ENCODE peak calls at places on chromosomes 3 and 15, in nine cellular contexts. One of them, this sample, is unnamed.

GRCh38 chr15:65062726-65063125 is 5.1 kb downstream of the RASL12 start:
- DNase-seq in esophagus squamous epithelium: no peak
- DNase-seq in T-helper 17 cell: no peak
- DNase-seq in K562: no peak
- DNase-seq in CD8-positive, alpha-beta T cell: no peak
- DNase-seq in SJSA1: peak; percentile 45
- DNase-seq in uterus: no peak
- DNase-seq in tibial nerve: no peak
- DNase-seq in colonic mucosa: no peak
- DNase-seq in this sample: no peak

GRCh38 chr3:67468511-67468910 is 185.9 kb downstream of the SUCLG2 start:
- DNase-seq in T-helper 17 cell: no peak
- DNase-seq in SJSA1: no peak
- DNase-seq in colonic mucosa: no peak
- DNase-seq in K562: no peak
- DNase-seq in esophagus squamous epithelium: no peak
- DNase-seq in tibial nerve: no peak
- DNase-seq in uterus: no peak
- DNase-seq in CD8-positive, alpha-beta T cell: no peak
- DNase-seq in this sample: no peak

GRCh38 chr3:14423963-14424362 is 21.6 kb downstream of the SLC6A6 start:
- DNase-seq in K562: no peak
- DNase-seq in colonic mucosa: no peak
- DNase-seq in T-helper 17 cell: no peak
- DNase-seq in CD8-positive, alpha-beta T cell: no peak
- DNase-seq in tibial nerve: no peak
- DNase-seq in uterus: no peak
- DNase-seq in esophagus squamous epithelium: no peak
- DNase-seq in SJSA1: no peak
- DNase-seq in this sample: no peak

GRCh38 chr3:100151024-100151707 is 36.9 kb upstream of the FILIP1L start:
- DNase-seq in uterus: peak; percentile 30
- DNase-seq in esophagus squamous epithelium: no peak
- DNase-seq in tibial nerve: no peak
- DNase-seq in CD8-positive, alpha-beta T cell: no peak
- DNase-seq in T-helper 17 cell: no peak
- DNase-seq in K562: no peak
- DNase-seq in colonic mucosa: no peak
- DNase-seq in SJSA1: no peak
- DNase-seq in this sample: no peak

GRCh38 chr15:66830358-66830757 is 128.3 kb downstream of the SMAD6 start:
- DNase-seq in esophagus squamous epithelium: no peak
- DNase-seq in tibial nerve: no peak
- DNase-seq in SJSA1: no peak
- DNase-seq in colonic mucosa: no peak
- DNase-seq in uterus: no peak
- DNase-seq in T-helper 17 cell: no peak
- DNase-seq in K562: no peak
- DNase-seq in CD8-positive, alpha-beta T cell: no peak
- DNase-seq in this sample: no peak

GRCh38 chr3:182533394-182533793 is 259.9 kb upstream of the ATP11B start:
- DNase-seq in T-helper 17 cell: no peak
- DNase-seq in esophagus squamous epithelium: no peak
- DNase-seq in uterus: no peak
- DNase-seq in CD8-positive, alpha-beta T cell: no peak
- DNase-seq in SJSA1: no peak
- DNase-seq in colonic mucosa: no peak
- DNase-seq in K562: no peak
- DNase-seq in tibial nerve: no peak
- DNase-seq in this sample: no peak

GRCh38 chr3:77414881-77415280 is 375.0 kb downstream of the ROBO2 start:
- DNase-seq in K562: no peak
- DNase-seq in esophagus squamous epithelium: no peak
- DNase-seq in T-helper 17 cell: no peak
- DNase-seq in colonic mucosa: no peak
- DNase-seq in uterus: no peak
- DNase-seq in SJSA1: no peak
- DNase-seq in tibial nerve: no peak
- DNase-seq in CD8-positive, alpha-beta T cell: no peak
- DNase-seq in this sample: no peak

GRCh38 chr15:78341057-78341763 is 1.1 kb downstream of the CRABP1 start:
- DNase-seq in tibial nerve: no peak
- DNase-seq in CD8-positive, alpha-beta T cell: no peak
- DNase-seq in K562: no peak
- DNase-seq in T-helper 17 cell: no peak
- DNase-seq in colonic mucosa: no peak
- DNase-seq in uterus: no peak
- DNase-seq in SJSA1: no peak
- DNase-seq in esophagus squamous epithelium: no peak
- DNase-seq in this sample: no peak

GRCh38 chr15:56040081-56041035 is 46.9 kb upstream of the NEDD4 start:
- DNase-seq in K562: no peak
- DNase-seq in esophagus squamous epithelium: peak; percentile 3
- DNase-seq in tibial nerve: peak; percentile 20
- DNase-seq in SJSA1: peak; percentile 60
- DNase-seq in uterus: peak; percentile 65
- DNase-seq in T-helper 17 cell: no peak
- DNase-seq in colonic mucosa: peak; percentile 49
- DNase-seq in CD8-positive, alpha-beta T cell: no peak
- DNase-seq in this sample: no peak

GRCh38 chr3:61594144-61594977 is 33.0 kb downstream of the PTPRG start:
- DNase-seq in colonic mucosa: no peak
- DNase-seq in esophagus squamous epithelium: no peak
- DNase-seq in T-helper 17 cell: no peak
- DNase-seq in CD8-positive, alpha-beta T cell: no peak
- DNase-seq in K562: no peak
- DNase-seq in SJSA1: no peak
- DNase-seq in tibial nerve: no peak
- DNase-seq in uterus: no peak
- DNase-seq in this sample: no peak

GRCh38 chr3:131140891-131141290 is 114.2 kb downstream of the NEK11 start:
- DNase-seq in CD8-positive, alpha-beta T cell: no peak
- DNase-seq in K562: no peak
- DNase-seq in T-helper 17 cell: no peak
- DNase-seq in tibial nerve: no peak
- DNase-seq in SJSA1: no peak
- DNase-seq in esophagus squamous epithelium: no peak
- DNase-seq in colonic mucosa: no peak
- DNase-seq in uterus: no peak
- DNase-seq in this sample: no peak

GRCh38 chr3:30538787-30539186 is 67.6 kb upstream of the TGFBR2 start:
- DNase-seq in K562: no peak
- DNase-seq in T-helper 17 cell: no peak
- DNase-seq in esophagus squamous epithelium: no peak
- DNase-seq in CD8-positive, alpha-beta T cell: no peak
- DNase-seq in tibial nerve: no peak
- DNase-seq in colonic mucosa: no peak
- DNase-seq in SJSA1: peak; percentile 80
- DNase-seq in uterus: no peak
- DNase-seq in this sample: no peak

GRCh38 chr3:25235471-25235870 is 192.6 kb upstream of the RARB start:
- DNase-seq in tibial nerve: no peak
- DNase-seq in K562: no peak
- DNase-seq in T-helper 17 cell: no peak
- DNase-seq in esophagus squamous epithelium: no peak
- DNase-seq in colonic mucosa: no peak
- DNase-seq in CD8-positive, alpha-beta T cell: no peak
- DNase-seq in SJSA1: peak; percentile 86
- DNase-seq in uterus: no peak
- DNase-seq in this sample: no peak
- H3K9me3 ChIP-seq in tibial nerve: no peaks in the 10 kb centered on the region
- H3K9me3 ChIP-seq in K562: no peaks in the 10 kb centered on the region
- H3K9me3 ChIP-seq in T-helper 17 cell: no peaks in the 10 kb centered on the region
- H3K9me3 ChIP-seq in esophagus squamous epithelium: no peaks in the 10 kb centered on the region
- H3K9me3 ChIP-seq in colonic mucosa: no peaks in the 10 kb centered on the region
- H3K9me3 ChIP-seq in CD8-positive, alpha-beta T cell: no peaks in the 10 kb centered on the region
- H3K9me3 ChIP-seq in SJSA1: no peaks in the 10 kb centered on the region
- H3K9me3 ChIP-seq in uterus: no peaks in the 10 kb centered on the region
- H3K9me3 ChIP-seq in this sample: no peaks in the 10 kb centered on the region

GRCh38 chr3:21237638-21238037 is 513.4 kb downstream of the ZNF385D start:
- DNase-seq in CD8-positive, alpha-beta T cell: no peak
- DNase-seq in uterus: no peak
- DNase-seq in colonic mucosa: no peak
- DNase-seq in K562: no peak
- DNase-seq in esophagus squamous epithelium: no peak
- DNase-seq in SJSA1: no peak
- DNase-seq in tibial nerve: no peak
- DNase-seq in T-helper 17 cell: no peak
- DNase-seq in this sample: no peak
- H3K9me3 ChIP-seq in CD8-positive, alpha-beta T cell: no peaks in the 10 kb centered on the region
- H3K9me3 ChIP-seq in uterus: no peaks in the 10 kb centered on the region
- H3K9me3 ChIP-seq in colonic mucosa: no peaks in the 10 kb centered on the region
- H3K9me3 ChIP-seq in K562: no peaks in the 10 kb centered on the region
- H3K9me3 ChIP-seq in esophagus squamous epithelium: no peaks in the 10 kb centered on the region
- H3K9me3 ChIP-seq in SJSA1: no peaks in the 10 kb centered on the region
- H3K9me3 ChIP-seq in tibial nerve: no peaks in the 10 kb centered on the region
- H3K9me3 ChIP-seq in T-helper 17 cell: no peaks in the 10 kb centered on the region
- H3K9me3 ChIP-seq in this sample: no peaks in the 10 kb centered on the region

GRCh38 chr3:63751459-63751858 is 67.6 kb upstream of the C3orf49 start:
- DNase-seq in SJSA1: no peak
- DNase-seq in CD8-positive, alpha-beta T cell: no peak
- DNase-seq in K562: no peak
- DNase-seq in T-helper 17 cell: no peak
- DNase-seq in colonic mucosa: no peak
- DNase-seq in uterus: no peak
- DNase-seq in esophagus squamous epithelium: no peak
- DNase-seq in tibial nerve: no peak
- DNase-seq in this sample: no peak

GRCh38 chr3:63753567-63753966 is 65.5 kb upstream of the C3orf49 start:
- DNase-seq in tibial nerve: no peak
- DNase-seq in T-helper 17 cell: no peak
- DNase-seq in K562: no peak
- DNase-seq in colonic mucosa: no peak
- DNase-seq in SJSA1: peak; percentile 4
- DNase-seq in uterus: no peak
- DNase-seq in CD8-positive, alpha-beta T cell: no peak
- DNase-seq in esophagus squamous epithelium: no peak
- DNase-seq in this sample: no peak

DNA sequence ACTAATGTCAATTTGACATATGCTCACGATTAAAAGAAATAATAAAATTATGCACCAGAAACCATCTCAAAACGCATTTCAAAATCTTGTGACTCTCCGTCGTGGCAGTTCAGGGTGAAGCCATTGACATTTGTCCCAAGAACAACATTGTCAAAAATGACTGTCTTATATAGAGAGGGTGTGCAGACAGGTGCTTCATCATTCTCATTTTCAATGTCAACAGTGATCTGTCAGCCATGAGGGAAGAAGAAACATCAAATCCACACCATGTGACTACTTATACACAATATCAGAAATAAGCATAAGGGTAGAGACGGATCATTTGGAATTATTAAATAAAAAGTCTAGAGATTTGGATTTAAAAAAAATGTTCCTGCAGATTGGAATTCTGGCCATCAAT is 65.1 kb upstream of the C3orf49 start:
- DNase-seq in colonic mucosa: no peak
- DNase-seq in uterus: no peak
- DNase-seq in T-helper 17 cell: no peak
- DNase-seq in SJSA1: no peak
- DNase-seq in esophagus squamous epithelium: no peak
- DNase-seq in CD8-positive, alpha-beta T cell: no peak
- DNase-seq in tibial nerve: no peak
- DNase-seq in K562: no peak
- DNase-seq in this sample: no peak
- H3K9me3 ChIP-seq in colonic mucosa: no peaks in the 10 kb centered on the region
- H3K9me3 ChIP-seq in uterus: no peaks in the 10 kb centered on the region
- H3K9me3 ChIP-seq in T-helper 17 cell: no peaks in the 10 kb centered on the region
- H3K9me3 ChIP-seq in SJSA1: no peaks in the 10 kb centered on the region
- H3K9me3 ChIP-seq in esophagus squamous epithelium: no peaks in the 10 kb centered on the region
- H3K9me3 ChIP-seq in CD8-positive, alpha-beta T cell: no peaks in the 10 kb centered on the region
- H3K9me3 ChIP-seq in tibial nerve: no peaks in the 10 kb centered on the region
- H3K9me3 ChIP-seq in K562: no peaks in the 10 kb centered on the region
- H3K9me3 ChIP-seq in this sample: no peaks in the 10 kb centered on the region

DNA sequence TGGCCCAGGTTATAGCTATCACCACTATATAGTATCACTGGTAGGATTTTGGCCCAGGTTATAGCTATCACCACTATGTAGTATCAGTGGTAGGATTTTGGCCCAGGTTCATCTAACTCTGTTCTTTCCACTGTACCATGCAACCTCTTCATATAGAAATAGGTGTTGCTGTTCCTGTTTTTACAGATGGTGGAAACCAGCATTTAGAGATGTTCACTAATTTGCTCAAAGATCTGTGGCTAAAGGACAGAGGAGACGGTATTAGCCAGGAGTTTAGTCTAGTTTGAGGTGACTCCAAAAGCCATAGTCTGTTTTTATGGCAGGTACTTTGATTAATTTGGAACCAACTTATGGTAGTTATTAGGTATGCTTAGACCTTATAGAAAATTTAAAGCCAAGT is 3.1 kb downstream of the LRCH3 start:
- DNase-seq in colonic mucosa: no peak
- DNase-seq in esophagus squamous epithelium: no peak
- DNase-seq in T-helper 17 cell: no peak
- DNase-seq in SJSA1: no peak
- DNase-seq in uterus: no peak
- DNase-seq in K562: no peak
- DNase-seq in CD8-positive, alpha-beta T cell: no peak
- DNase-seq in tibial nerve: no peak
- DNase-seq in this sample: no peak
- H3K9me3 ChIP-seq in colonic mucosa: no peaks in the 10 kb centered on the region
- H3K9me3 ChIP-seq in esophagus squamous epithelium: no peaks in the 10 kb centered on the region
- H3K9me3 ChIP-seq in T-helper 17 cell: no peaks in the 10 kb centered on the region
- H3K9me3 ChIP-seq in SJSA1: no peaks in the 10 kb centered on the region
- H3K9me3 ChIP-seq in uterus: no peaks in the 10 kb centered on the region
- H3K9me3 ChIP-seq in K562: no peaks in the 10 kb centered on the region
- H3K9me3 ChIP-seq in CD8-positive, alpha-beta T cell: no peaks in the 10 kb centered on the region
- H3K9me3 ChIP-seq in tibial nerve: no peaks in the 10 kb centered on the region
- H3K9me3 ChIP-seq in this sample: no peaks in the 10 kb centered on the region

GRCh38 chr3:118165413-118165812 is 869.2 kb downstream of the IGSF11 start:
- DNase-seq in K562: no peak
- DNase-seq in T-helper 17 cell: no peak
- DNase-seq in esophagus squamous epithelium: no peak
- DNase-seq in tibial nerve: no peak
- DNase-seq in uterus: no peak
- DNase-seq in SJSA1: no peak
- DNase-seq in CD8-positive, alpha-beta T cell: no peak
- DNase-seq in colonic mucosa: no peak
- DNase-seq in this sample: no peak

GRCh38 chr3:118171236-118171852 is 863.3 kb downstream of the IGSF11 start:
- DNase-seq in SJSA1: no peak
- DNase-seq in K562: no peak
- DNase-seq in T-helper 17 cell: no peak
- DNase-seq in CD8-positive, alpha-beta T cell: no peak
- DNase-seq in colonic mucosa: no peak
- DNase-seq in uterus: no peak
- DNase-seq in esophagus squamous epithelium: no peak
- DNase-seq in tibial nerve: no peak
- DNase-seq in this sample: no peak

GRCh38 chr3:118168175-118168574 is 866.5 kb downstream of the IGSF11 start:
- DNase-seq in tibial nerve: no peak
- DNase-seq in SJSA1: no peak
- DNase-seq in colonic mucosa: no peak
- DNase-seq in uterus: no peak
- DNase-seq in K562: no peak
- DNase-seq in esophagus squamous epithelium: no peak
- DNase-seq in T-helper 17 cell: no peak
- DNase-seq in CD8-positive, alpha-beta T cell: no peak
- DNase-seq in this sample: no peak
- H3K9me3 ChIP-seq in tibial nerve: peaks cover 6% of the 10 kb centered on the region
- H3K9me3 ChIP-seq in SJSA1: no peaks in the 10 kb centered on the region
- H3K9me3 ChIP-seq in colonic mucosa: no peaks in the 10 kb centered on the region
- H3K9me3 ChIP-seq in uterus: no peaks in the 10 kb centered on the region
- H3K9me3 ChIP-seq in K562: no peaks in the 10 kb centered on the region
- H3K9me3 ChIP-seq in esophagus squamous epithelium: peaks cover 9% of the 10 kb centered on the region
- H3K9me3 ChIP-seq in T-helper 17 cell: no peaks in the 10 kb centered on the region
- H3K9me3 ChIP-seq in CD8-positive, alpha-beta T cell: no peaks in the 10 kb centered on the region
- H3K9me3 ChIP-seq in this sample: no peaks in the 10 kb centered on the region